ENCODE peak calls at places on chromosomes 12 and 14, in seven cellular contexts. A is cardiac muscle cell, Y is ascending aorta, H is body of pancreas, G is sigmoid colon, Z is H1, C is SK-N-SH. D is an unnamed sample.

GRCh38 chr12:62899568-62900390 is 35.2 kb downstream of the PPM1H start:
- DNase-seq in A (no peak), H (no peak), Z (no peak), Y (no peak), C (no peak), G (no peak), D (no peak)

GRCh38 chr14:96182546-96182945 is 22.1 kb upstream of the BDKRB2 start:
- DNase-seq in H (no peak), Z (no peak), C (no peak), Y (no peak), A (no peak), G (no peak), D (no peak)

GRCh38 chr14:59331217-59331616 is 134.0 kb downstream of the GPR135 start:
- DNase-seq in C (no peak), Z (no peak), A (no peak), G (no peak), H (no peak), Y (no peak), D (no peak)

GRCh38 chr14:87014854-87015253 is 978.1 kb downstream of the GALC start:
- DNase-seq in Z (no peak), H (no peak), Y (no peak), A (no peak), C (peak; percentile 0), G (no peak), D (no peak)

GRCh38 chr12:50508420-50508819 is 3.6 kb downstream of the DIP2B start:
- DNase-seq in G (no peak), H (no peak), Z (no peak), C (no peak), Y (no peak), A (no peak), D (no peak)

GRCh38 chr12:87667378-87667777 is 361.8 kb downstream of the C12orf50 start:
- DNase-seq in G (no peak), A (peak; percentile 82), C (no peak), Z (no peak), H (no peak), Y (no peak), D (peak; percentile 20)

GRCh38 chr12:41701943-41702601 is 442.6 kb downstream of the GXYLT1 start:
- DNase-seq in Y (no peak), C (no peak), A (no peak), Z (no peak), H (no peak), G (no peak), D (no peak)

GRCh38 chr12:48973531-48973930 is 2.0 kb upstream of the WNT10B start:
- DNase-seq in A (peak; percentile 59), H (no peak), G (peak; percentile 82), Z (no peak), Y (no peak), C (peak; percentile 40), D (no peak)

GRCh38 chr14:95288672-95289322 is 30.9 kb downstream of the CLMN start:
- DNase-seq in Z (no peak), G (no peak), Y (no peak), A (no peak), H (no peak), C (no peak), D (no peak)

GRCh38 chr12:79001404-79001803 is 136.8 kb downstream of the SYT1 start:
- DNase-seq in C (no peak), G (no peak), H (no peak), Y (no peak), A (no peak), Z (no peak), D (no peak)

GRCh38 chr12:68899251-68899771 is 33.7 kb downstream of the CPM start:
- DNase-seq in C (no peak), G (peak; percentile 71), A (peak; percentile 92), H (peak; percentile 88), Y (no peak), Z (no peak), D (peak; percentile 64)

GRCh38 chr14:58297412-58297761 is 968 bp upstream of the ARID4A start:
- DNase-seq in C (no peak), Y (peak; percentile 72), H (no peak), A (no peak), Z (no peak), G (no peak), D (no peak)

GRCh38 chr12:105090361-105090760 is 6.1 kb upstream of the ALDH1L2 start:
- DNase-seq in Y (no peak), H (no peak), A (no peak), C (no peak), Z (no peak), G (no peak), D (no peak)

GRCh38 chr12:52277486-52278245 is 3.2 kb downstream of the KRT86 start:
- DNase-seq in H (peak; percentile 66), Y (peak; percentile 52), C (no peak), A (no peak), Z (no peak), G (no peak), D (peak; percentile 25)

GRCh38 chr12:111692575-111693210 is 6.8 kb downstream of the ACAD10 start:
- DNase-seq in Y (no peak), H (no peak), Z (peak; percentile 57), G (no peak), A (peak; percentile 13), C (no peak), D (no peak)

GRCh38 chr12:108004368-108004767 is 124.7 kb upstream of the WSCD2 start:
- DNase-seq in H (no peak), G (no peak), A (peak; percentile 3), C (no peak), Y (no peak), Z (no peak), D (no peak)

GRCh38 chr12:38697290-38697689 is 208.1 kb downstream of the CPNE8 start:
- DNase-seq in A (no peak), Y (no peak), Z (no peak), G (no peak), H (no peak), C (no peak), D (no peak)

GRCh38 chr12:68932123-68932700 is 759 bp downstream of the CPM start:
- DNase-seq in C (no peak), G (no peak), A (no peak), Y (no peak), Z (no peak), H (peak; percentile 17), D (peak; percentile 35)

GRCh38 chr14:75121559-75121958 is 5.3 kb downstream of the NEK9 start:
- DNase-seq in C (no peak), H (no peak), A (no peak), Z (no peak), Y (no peak), G (no peak), D (no peak)

GRCh38 chr14:20455355-20456300 is 602 bp downstream of the APEX1 start:
- DNase-seq in C (peak; percentile 80), Y (peak; percentile 73), A (peak; percentile 91), H (no peak), Z (no peak), G (peak; percentile 74), D (peak; percentile 86)

GRCh38 chr14:103522649-103523582 is at the start of gene CKB:
- DNase-seq in G (peak; percentile 93), Z (peak; percentile 90), Y (peak; percentile 82), H (peak; percentile 75), A (peak; percentile 54), C (peak; percentile 95), D (no peak)

GRCh38 chr12:3622732-3623690 is 129.9 kb downstream of the CRACR2A start:
- DNase-seq in A (no peak), H (no peak), Y (peak; percentile 25), G (no peak), C (no peak), Z (no peak), D (no peak)

GRCh38 chr12:6829532-6830220 is 1.5 kb downstream of the P3H3 start:
- DNase-seq in Y (no peak), C (peak; percentile 76), Z (peak; percentile 73), G (no peak), A (no peak), H (peak; percentile 43), D (no peak)

DNA sequence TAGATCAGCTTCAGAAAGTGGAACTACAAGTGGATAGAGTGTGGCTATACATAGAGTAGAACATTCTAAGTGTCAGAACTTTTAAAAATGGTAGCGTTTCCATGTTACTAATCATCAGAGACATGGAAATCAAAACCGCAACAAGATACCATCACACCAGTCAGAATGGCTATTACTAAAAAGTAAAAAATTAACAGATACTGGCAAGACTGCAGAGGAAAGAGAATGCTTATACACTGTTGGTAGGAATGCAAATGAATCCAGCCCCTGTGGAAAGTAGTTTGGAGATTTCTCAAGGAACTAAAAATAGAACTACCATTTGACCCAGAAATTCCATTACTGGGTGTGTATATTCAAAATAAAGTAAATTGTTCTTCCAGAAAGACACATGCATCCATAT is 518.6 kb downstream of the NELL2 start:
- DNase-seq in A (no peak), Y (no peak), G (no peak), H (no peak), Z (no peak), C (no peak), D (no peak)
- H3K4me3 ChIP-seq in A (no peak overlapping the region), Y (no peak overlapping the region), G (no peak overlapping the region), H (no peak overlapping the region), Z (no peak overlapping the region), C (no peak overlapping the region), D (no peak overlapping the region)

GRCh38 chr14:52551696-52552062 is 626 bp downstream of the TXNDC16 start:
- DNase-seq in C (peak; percentile 38), Z (no peak), G (no peak), H (no peak), Y (no peak), A (peak; percentile 53), D (peak; percentile 47)

GRCh38 chr14:52551205-52551604 is 1.1 kb downstream of the TXNDC16 start:
- DNase-seq in C (no peak), A (no peak), Y (no peak), G (no peak), Z (no peak), H (no peak), D (no peak)

GRCh38 chr14:52553002-52553670 is 500 bp downstream of the GPR137C start:
- DNase-seq in Y (peak; percentile 71), H (peak; percentile 44), Z (peak; percentile 69), A (peak; percentile 16), G (peak; percentile 75), C (no peak), D (peak; percentile 9)

GRCh38 chr14:52553671-52554575 is 1.3 kb downstream of the GPR137C start:
- DNase-seq in C (peak; percentile 67), H (peak; percentile 95), Z (peak; percentile 54), A (peak; percentile 93), G (peak; percentile 94), Y (peak; percentile 91), D (peak; percentile 89)

GRCh38 chr14:52552063-52552988 is at the start of the genes GPR137C and TXNDC16:
- DNase-seq in A (peak; percentile 100), Z (peak; percentile 96), C (peak; percentile 95), G (peak; percentile 100), H (peak; percentile 100), Y (peak; percentile 100), D (peak; percentile 100)
- H3K27ac ChIP-seq in A (peak within 1 kb of the TSS; percentile 94), Z (peak within 1 kb of the TSS; percentile 46), C (peak within 1 kb of the TSS; percentile 63), G (peak within 1 kb of the TSS; percentile 93), H (peak within 1 kb of the TSS; percentile 94), Y (peak within 1 kb of the TSS; percentile 80), D (peak within 1 kb of the TSS; percentile 79)

GRCh38 chr12:92404259-92404894 is 258.7 kb upstream of the BTG1 start:
- DNase-seq in A (no peak), C (no peak), Z (no peak), H (no peak), G (no peak), Y (no peak), D (no peak)
- H3K4me1 ChIP-seq in A (peaks cover 32% of the 10 kb centered on the region), C (no peaks in the 10 kb centered on the region), Z (no peaks in the 10 kb centered on the region), H (no peaks in the 10 kb centered on the region), G (no peaks in the 10 kb centered on the region), Y (no peaks in the 10 kb centered on the region), D (peaks cover 6% of the 10 kb centered on the region)

DNA sequence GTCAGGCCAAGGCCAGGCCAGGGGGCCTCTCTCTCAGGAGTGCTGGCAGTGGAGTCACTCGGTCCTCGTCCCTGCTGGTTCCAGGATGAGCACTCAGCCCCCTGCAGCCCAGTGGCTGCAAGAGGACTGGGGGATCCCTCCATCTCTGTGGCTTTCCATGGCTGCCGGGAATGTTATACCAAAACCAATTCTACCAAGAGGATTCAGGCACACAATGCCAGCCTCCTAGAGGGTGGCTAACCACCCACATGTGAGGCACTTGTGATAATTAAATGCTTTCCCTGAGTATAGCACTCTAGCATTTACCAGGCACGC is 21.9 kb downstream of the ASB2 start:
- DNase-seq in Y (no peak), A (no peak), G (no peak), H (no peak), Z (no peak), C (no peak), D (no peak)
- H3K4me3 ChIP-seq in Y (no peak overlapping the region), A (peak overlapping the region; percentile 30), G (no peak overlapping the region), H (no peak overlapping the region), Z (no peak overlapping the region), C (no peak overlapping the region), D (peak overlapping the region; percentile 31)